ENCODE peak calls at places on chromosomes 12 and 14, in six cellular contexts. T is HL-60, R is stomach, D is endothelial cell of umbilical vein, S is upper lobe of left lung, U is Panc1. V is an unnamed sample.

GRCh38 chr14:55832122-55832911 is 252.3 kb downstream of the KTN1 start:
- DNase-seq in T (no peak), D (no peak), S (no peak), U (no peak), R (peak), V (no peak)

GRCh38 chr12:108508243-108508642 is 6.8 kb upstream of the FICD start:
- DNase-seq in U (no peak), D (no peak), T (no peak), S (no peak), R (no peak), V (no peak)

GRCh38 chr14:81220767-81221578 is at the start of gene GTF2A1:
- DNase-seq in D (peak), U (peak), S (peak), T (peak), R (peak), V (peak)

GRCh38 chr12:49304161-49304560 is 9.2 kb downstream of the PRPH start:
- DNase-seq in D (no peak), R (no peak), U (no peak), S (no peak), T (no peak), V (no peak)

GRCh38 chr14:50943261-50943942 is 881 bp downstream of the PYGL start:
- DNase-seq in R (peak), S (peak), T (no peak), U (no peak), D (peak), V (no peak)

GRCh38 chr12:1350055-1350933 is 244.1 kb downstream of the FBXL14 start:
- DNase-seq in T (no peak), R (no peak), S (no peak), D (no peak), U (no peak), V (no peak)

GRCh38 chr12:113853491-113853890 is 112.6 kb downstream of the RBM19 start:
- DNase-seq in D (no peak), T (no peak), S (no peak), U (no peak), R (no peak), V (no peak)

GRCh38 chr14:103819503-103820307 is 27.7 kb downstream of the PPP1R13B start:
- DNase-seq in D (peak), U (no peak), T (no peak), S (peak), R (peak), V (no peak)

GRCh38 chr12:51529586-51529985 is 61.4 kb upstream of the SCN8A start:
- DNase-seq in R (no peak), T (no peak), U (no peak), D (no peak), S (no peak), V (no peak)

GRCh38 chr12:124296916-124297351 is 2.0 kb downstream of the RFLNA start:
- DNase-seq in R (no peak), T (no peak), D (peak), U (no peak), S (no peak), V (no peak)

GRCh38 chr14:99401624-99402282 is 78.9 kb downstream of the SETD3 start:
- DNase-seq in U (no peak), D (no peak), S (no peak), R (no peak), T (no peak), V (no peak)

GRCh38 chr12:3820122-3820521 is 53.1 kb downstream of the PARP11 start:
- DNase-seq in S (no peak), U (no peak), D (no peak), T (no peak), R (no peak), V (no peak)

GRCh38 chr12:107992870-107993451 is 136.1 kb upstream of the WSCD2 start:
- DNase-seq in R (no peak), U (peak), T (peak), S (no peak), D (peak), V (no peak)

GRCh38 chr12:113116875-113117274 is 18.7 kb downstream of the RASAL1 start:
- DNase-seq in D (no peak), U (no peak), R (no peak), S (no peak), T (no peak), V (no peak)

GRCh38 chr14:95274283-95274682 is 45.4 kb downstream of the CLMN start:
- DNase-seq in T (no peak), S (no peak), D (no peak), U (no peak), R (no peak), V (no peak)

GRCh38 chr14:75147423-75148071 is 20.7 kb upstream of the NEK9 start:
- DNase-seq in U (no peak), T (peak), R (peak), D (peak), S (peak), V (no peak)

GRCh38 chr12:116818341-116818856 is 62.8 kb downstream of the HRK start:
- DNase-seq in T (peak), R (peak), D (peak), U (no peak), S (peak), V (no peak)

GRCh38 chr14:61925043-61925442 is 162.8 kb downstream of the SNAPC1 start:
- DNase-seq in S (no peak), U (no peak), D (peak), R (no peak), T (no peak), V (no peak)

GRCh38 chr12:4383304-4383865 is 3.9 kb upstream of the FGF23 start:
- DNase-seq in R (no peak), S (no peak), T (peak), U (no peak), D (no peak), V (no peak)

GRCh38 chr12:96208346-96208745 is 14.2 kb downstream of the ELK3 start:
- DNase-seq in U (no peak), R (no peak), T (no peak), D (peak), S (no peak), V (no peak)

GRCh38 chr12:104998423-104999346 is 12.6 kb downstream of the NOPCHAP1 start:
- DNase-seq in D (no peak), T (no peak), U (no peak), R (peak), S (no peak), V (no peak)

GRCh38 chr12:75011120-75011519 is 198.5 kb downstream of the KCNC2 start:
- DNase-seq in S (no peak), D (no peak), T (no peak), R (no peak), U (no peak), V (no peak)

GRCh38 chr14:65462411-65462810 is 49.9 kb downstream of the FUT8 start:
- DNase-seq in R (no peak), S (no peak), T (no peak), U (no peak), D (no peak), V (no peak)

GRCh38 chr12:104376650-104377506 is 73.3 kb downstream of the EID3 start:
- DNase-seq in U (no peak), T (no peak), R (no peak), S (no peak), D (no peak), V (no peak)

GRCh38 chr14:24911324-24912095 is 138.4 kb downstream of the STXBP6 start:
- DNase-seq in R (no peak), U (no peak), T (peak), S (no peak), D (no peak), V (no peak)

GRCh38 chr12:106114084-106115068 is 24.4 kb downstream of the NUAK1 start:
- DNase-seq in S (no peak), U (no peak), T (no peak), D (no peak), R (no peak), V (no peak)

GRCh38 chr12:54197037-54197909 is 8.5 kb upstream of the SMUG1 start:
- DNase-seq in U (no peak), R (no peak), S (no peak), T (no peak), D (no peak), V (no peak)

GRCh38 chr14:99807413-99808132 is 14.4 kb downstream of the EML1 start:
- DNase-seq in D (no peak), U (no peak), T (no peak), S (no peak), R (no peak), V (no peak)

GRCh38 chr12:53190108-53190729 is 9.5 kb upstream of the CSAD start:
- DNase-seq in S (peak), D (peak), U (no peak), R (peak), T (peak), V (peak)
- TF ChIP-seq POLR2AphosphoS5 in S (no peak), D (peak), U (peak), R (peak), T (peak), V (peak)

GRCh38 chr14:60720391-60720790 is 3.8 kb downstream of the SIX4 start:
- DNase-seq in U (no peak), S (no peak), D (no peak), T (no peak), R (no peak), V (no peak)

GRCh38 chr14:60720962-60721330 is 3.2 kb downstream of the SIX4 start:
- DNase-seq in S (no peak), R (no peak), D (no peak), U (no peak), T (no peak), V (no peak)

GRCh38 chr14:60722163-60722835 is 1.9 kb downstream of the SIX4 start:
- DNase-seq in S (no peak), R (peak), D (peak), U (no peak), T (peak), V (peak)

GRCh38 chr14:60722836-60723217 is 1.3 kb downstream of the SIX4 start:
- DNase-seq in S (peak), D (peak), R (no peak), T (no peak), U (no peak), V (peak)

GRCh38 chr14:60721331-60722162 is 2.6 kb downstream of the SIX4 start:
- DNase-seq in U (no peak), D (peak), T (peak), S (peak), R (peak), V (peak)
- TF ChIP-seq POLR2AphosphoS5 in U (no peak), D (no peak), T (no peak), S (no peak), R (no peak), V (no peak)

DNA sequence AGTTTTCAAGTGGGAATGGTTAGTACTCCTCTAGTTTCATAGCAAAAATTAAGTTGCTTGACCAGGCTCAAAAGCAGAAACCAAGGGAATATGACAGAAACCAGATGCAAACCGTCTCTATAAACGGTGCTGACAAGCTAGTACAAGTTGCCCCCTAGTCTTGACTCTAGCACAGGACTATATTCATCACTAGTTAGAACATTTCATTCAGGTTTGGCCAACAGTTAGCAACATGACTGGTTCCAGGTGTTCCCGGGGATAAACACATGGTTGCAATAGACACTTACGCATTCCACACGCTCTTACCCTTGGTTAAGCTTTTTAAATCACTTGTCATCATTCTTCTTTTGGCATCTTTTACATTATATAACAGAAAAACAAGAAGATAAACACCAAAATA is 103.6 kb downstream of the SCFD1 start:
- DNase-seq in R (no peak), D (no peak), T (no peak), S (no peak), U (no peak), V (no peak)
- TF ChIP-seq POLR2AphosphoS5 in R (peak), D (no peak), T (no peak), S (no peak), U (no peak), V (no peak)

GRCh38 chr14:67636361-67636919 is 16.7 kb downstream of the ARG2 start:
- DNase-seq in R (no peak), U (no peak), T (no peak), D (peak), S (no peak), V (no peak)
- TF ChIP-seq POLR2AphosphoS5 in R (no peak), U (no peak), T (no peak), D (no peak), S (no peak), V (no peak)